ENCODE peak calls at places on chromosome 16, in five cellular contexts. B is AG04449, L is right atrium auricular region, H is fibroblast of mammary gland, S is esophagus muscularis mucosa. P is an unnamed sample.

GRCh38 chr16:64017789-64018188 is 1104.1 kb downstream of the CDH11 start:
- DNase-seq in L (no peak), S (no peak), H (no peak), B (no peak), P (no peak)

GRCh38 chr16:86553356-86553755 is 1.7 kb downstream of the MTHFSD start:
- DNase-seq in H (no peak), L (no peak), B (no peak), S (no peak), P (no peak)

GRCh38 chr16:1300664-1301476 is 8.6 kb upstream of the UBE2I start:
- DNase-seq in B (no peak), L (peak; percentile 62), S (no peak), H (peak; percentile 30), P (peak; percentile 45)

GRCh38 chr16:31472559-31473203 is 729 bp downstream of the TGFB1I1 start:
- DNase-seq in S (peak; percentile 98), H (peak; percentile 94), L (peak; percentile 95), B (peak; percentile 46), P (peak; percentile 88)

GRCh38 chr16:71792176-71792575 is 16.5 kb downstream of the AP1G1 start:
- DNase-seq in S (no peak), H (peak; percentile 23), B (no peak), L (no peak), P (no peak)

GRCh38 chr16:59108374-59108773 is 374.3 kb upstream of the GOT2 start:
- DNase-seq in L (no peak), H (no peak), S (no peak), B (no peak), P (no peak)

GRCh38 chr16:9677301-9677653 is 505.0 kb downstream of the GRIN2A start:
- DNase-seq in B (no peak), S (no peak), L (no peak), H (no peak), P (no peak)

GRCh38 chr16:89371386-89371785 is 119.0 kb downstream of the ANKRD11 start:
- DNase-seq in L (no peak), S (no peak), B (no peak), H (no peak), P (no peak)

GRCh38 chr16:64782484-64782883 is 339.4 kb downstream of the CDH11 start:
- DNase-seq in B (no peak), H (no peak), S (no peak), L (no peak), P (no peak)

GRCh38 chr16:3514621-3515020 is 13.8 kb downstream of the CLUAP1 start:
- DNase-seq in B (peak; percentile 29), L (no peak), H (peak; percentile 63), S (no peak), P (no peak)

GRCh38 chr16:81590714-81591537 is 146.3 kb downstream of the CMIP start:
- DNase-seq in H (no peak), S (no peak), L (no peak), B (no peak), P (no peak)

GRCh38 chr16:87552772-87553171 is 49.5 kb upstream of the JPH3 start:
- DNase-seq in L (no peak), B (no peak), H (no peak), S (no peak), P (peak; percentile 46)

GRCh38 chr16:56565023-56565477 is at the start of gene MT4:
- DNase-seq in S (no peak), L (no peak), B (no peak), H (no peak), P (no peak)

GRCh38 chr16:82639666-82640336 is 13.0 kb downstream of the CDH13 start:
- DNase-seq in S (no peak), H (peak; percentile 68), L (no peak), B (no peak), P (peak; percentile 73)

GRCh38 chr16:53910990-53911389 is 207.0 kb downstream of the FTO start:
- DNase-seq in H (no peak), S (no peak), L (no peak), B (no peak), P (no peak)

GRCh38 chr16:4055748-4056147 is 60.5 kb downstream of the ADCY9 start:
- DNase-seq in H (no peak), S (no peak), B (no peak), L (no peak), P (no peak)

GRCh38 chr16:50173318-50173717 is 20.2 kb downstream of the TENT4B start:
- DNase-seq in H (no peak), S (no peak), L (no peak), B (no peak), P (no peak)

GRCh38 chr16:22296225-22297113 is 740 bp upstream of the POLR3E start:
- DNase-seq in L (no peak), S (no peak), H (no peak), B (no peak), P (peak; percentile 21)

GRCh38 chr16:22659933-22660332 is 149.2 kb downstream of the NPIPB5 start:
- DNase-seq in L (no peak), B (no peak), H (no peak), S (no peak), P (no peak)

GRCh38 chr16:8377864-8378263 is 212.4 kb downstream of the TMEM114 start:
- DNase-seq in B (no peak), S (no peak), H (no peak), L (no peak), P (no peak)

GRCh38 chr16:347203-347602 is 5.3 kb downstream of the AXIN1 start:
- DNase-seq in S (no peak), H (no peak), B (no peak), L (no peak), P (no peak)

DNA sequence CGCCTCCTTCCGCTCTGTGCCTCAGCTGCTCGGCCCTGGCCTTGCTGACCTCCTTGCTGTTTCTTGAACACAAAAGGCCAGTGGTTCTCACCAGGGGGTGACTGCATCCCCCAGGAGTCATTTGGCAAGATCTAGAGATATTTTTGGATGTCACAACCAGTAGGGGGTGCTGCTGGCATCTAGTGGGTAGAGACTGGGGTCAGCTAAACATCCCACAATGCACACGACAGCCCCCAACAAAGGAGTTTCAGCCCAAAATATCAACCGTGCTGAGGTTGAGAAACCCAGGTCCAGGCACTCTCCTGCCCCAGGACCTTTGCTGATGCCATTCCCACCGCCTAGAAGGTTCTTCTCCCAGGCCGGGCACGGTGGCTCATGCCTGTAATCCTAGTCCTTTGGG is 39.7 kb downstream of the ABCC6 start:
- DNase-seq in H (no peak), L (no peak), S (no peak), B (no peak), P (no peak)
- TF ChIP-seq CTCF in H (peak; percentile 21), L (no peak), S (no peak), B (no peak), P (peak; percentile 24)

GRCh38 chr16:6016530-6017184 is 919.1 kb upstream of the EEF2KMT start:
- DNase-seq in B (no peak), S (no peak), L (no peak), H (peak; percentile 5), P (no peak)
- TF ChIP-seq CTCF in B (no peak), S (no peak), L (peak; percentile 12), H (peak; percentile 4), P (no peak)

GRCh38 chr16:70437582-70438324 is 1.1 kb downstream of the ST3GAL2 start:
- DNase-seq in B (no peak), L (no peak), S (no peak), H (peak; percentile 70), P (peak; percentile 29)

GRCh38 chr16:70437017-70437581 is 1.8 kb downstream of the ST3GAL2 start:
- DNase-seq in H (peak; percentile 95), S (no peak), L (no peak), B (peak; percentile 74), P (peak; percentile 25)

GRCh38 chr16:70438325-70438982 is 446 bp downstream of the ST3GAL2 start:
- DNase-seq in L (no peak), H (no peak), B (no peak), S (no peak), P (no peak)

GRCh38 chr16:70441406-70441990 is 2.6 kb upstream of the ST3GAL2 start:
- DNase-seq in L (no peak), B (no peak), S (no peak), H (no peak), P (no peak)

GRCh38 chr16:70438983-70439862 is at the start of gene ST3GAL2:
- DNase-seq in B (no peak), L (peak; percentile 94), S (peak; percentile 97), H (peak; percentile 85), P (peak; percentile 94)
- TF ChIP-seq CTCF in B (peak; percentile 38), L (peak; percentile 36), S (peak; percentile 14), H (no peak), P (peak; percentile 5)

GRCh38 chr16:84330685-84331050 is 36.0 kb downstream of the WFDC1 start:
- DNase-seq in L (no peak), H (no peak), B (no peak), S (no peak), P (no peak)
- TF ChIP-seq CTCF in L (no peak), H (no peak), B (no peak), S (no peak), P (no peak)